ENCODE peak calls at places on chromosomes 12 and 14, in four cellular contexts. G is breast epithelium, V is fibroblast of mammary gland, R is tibial nerve. D is an unnamed sample.

GRCh38 chr12:15522574-15523187 is 200.4 kb downstream of the PTPRO start:
- DNase-seq in G (no peak), V (peak; percentile 75), R (no peak), D (no peak)

GRCh38 chr12:104930388-104931326 is 27.4 kb downstream of the SLC41A2 start:
- DNase-seq in R (no peak), V (peak; percentile 75), G (no peak), D (no peak)

GRCh38 chr12:96225994-96226399 is 31.8 kb downstream of the ELK3 start:
- DNase-seq in V (no peak), R (no peak), G (no peak), D (no peak)

GRCh38 chr12:13365782-13366366 is 169.3 kb downstream of the EMP1 start:
- DNase-seq in G (no peak), R (no peak), V (peak; percentile 58), D (no peak)

GRCh38 chr14:32397871-32398640 is 69.0 kb downstream of the AKAP6 start:
- DNase-seq in G (no peak), R (no peak), V (peak; percentile 53), D (no peak)

GRCh38 chr14:105058521-105059034 is 6.7 kb downstream of the GPR132 start:
- DNase-seq in V (no peak), R (no peak), G (no peak), D (no peak)

GRCh38 chr12:4856556-4856955 is 53.1 kb upstream of the KCNA1 start:
- DNase-seq in V (no peak), G (no peak), R (no peak), D (no peak)

GRCh38 chr14:100884456-100884855 is 19.1 kb downstream of the RTL1 start:
- DNase-seq in V (no peak), R (no peak), G (no peak), D (no peak)

GRCh38 chr14:34665785-34666425 is 36.0 kb upstream of the SNX6 start:
- DNase-seq in R (peak; percentile 76), V (peak; percentile 92), G (no peak), D (no peak)

GRCh38 chr14:88521818-88522217 is 33.0 kb downstream of the PTPN21 start:
- DNase-seq in R (no peak), V (no peak), G (no peak), D (no peak)

DNA sequence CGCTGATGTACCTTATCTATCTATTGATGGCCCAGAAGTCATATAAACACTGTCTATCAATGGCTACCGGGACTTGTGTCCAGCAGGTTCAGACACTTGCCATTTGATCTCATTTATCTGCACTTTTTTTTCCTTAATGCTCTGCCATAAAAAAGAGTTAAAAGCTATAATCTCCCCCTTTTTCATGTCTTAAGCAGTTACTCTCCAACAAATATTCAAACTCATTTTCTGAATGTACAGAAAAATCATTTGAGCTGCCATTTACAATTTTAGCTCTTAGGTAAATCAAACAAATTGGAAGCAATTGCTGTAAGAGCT is 101.4 kb downstream of the SLC8A3 start:
- DNase-seq in R (no peak), V (no peak), G (no peak), D (no peak)
- TF ChIP-seq CTCF in R (no peak), V (no peak), G (no peak), D (no peak)

GRCh38 chr12:2876431-2877046 is 435 bp downstream of the FOXM1 start:
- DNase-seq in R (no peak), G (no peak), V (peak; percentile 21), D (no peak)
- TF ChIP-seq CTCF in R (no peak), G (no peak), V (no peak), D (no peak)

GRCh38 chr12:29707846-29708245 is 75.9 kb downstream of the TMTC1 start:
- DNase-seq in G (no peak), R (no peak), V (peak; percentile 55), D (no peak)

GRCh38 chr12:29711381-29711780 is 72.4 kb downstream of the TMTC1 start:
- DNase-seq in G (no peak), V (no peak), R (no peak), D (no peak)

GRCh38 chr12:29710104-29710503 is 73.6 kb downstream of the TMTC1 start:
- DNase-seq in R (no peak), G (no peak), V (peak; percentile 23), D (no peak)

GRCh38 chr12:29709641-29710040 is 74.1 kb downstream of the TMTC1 start:
- DNase-seq in G (no peak), R (no peak), V (no peak), D (no peak)

DNA sequence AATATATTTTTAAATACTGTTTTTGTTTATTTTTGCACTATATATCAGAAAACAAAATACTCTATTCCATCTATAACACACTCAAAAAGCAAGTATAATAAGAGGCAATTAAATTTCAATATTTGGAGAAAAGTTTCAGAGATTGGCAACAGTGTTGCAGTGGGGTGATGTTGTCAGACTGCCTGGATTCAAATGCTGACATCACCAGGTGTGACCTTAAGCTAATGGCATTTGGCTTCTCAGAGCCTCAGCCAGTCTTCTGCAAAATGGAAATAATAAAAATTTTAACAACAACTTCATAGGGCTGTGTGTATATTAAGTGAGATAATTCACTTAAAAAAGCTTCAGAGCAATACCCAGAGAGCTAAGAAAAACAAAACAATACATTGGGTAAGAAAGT is 74.7 kb downstream of the TMTC1 start:
- DNase-seq in V (peak; percentile 44), R (no peak), G (no peak), D (no peak)
- TF ChIP-seq CTCF in V (no peak), R (no peak), G (no peak), D (no peak)

GRCh38 chr14:92334050-92334449 is 11.1 kb downstream of the SLC24A4 start:
- DNase-seq in R (no peak), G (no peak), V (no peak), D (no peak)
- TF ChIP-seq CTCF in R (no peak), G (no peak), V (no peak), D (no peak)

GRCh38 chr12:6946920-6947374 is 3.1 kb downstream of the C12orf57 start:
- DNase-seq in G (no peak), V (no peak), R (no peak), D (no peak)

GRCh38 chr12:6950401-6950801 is 755 bp upstream of the PTPN6 start:
- DNase-seq in V (no peak), R (no peak), G (no peak), D (no peak)

GRCh38 chr12:6950944-6951540 is at the start of gene PTPN6:
- DNase-seq in G (no peak), R (no peak), V (no peak), D (no peak)

GRCh38 chr12:6947615-6948014 is 3.5 kb upstream of the PTPN6 start:
- DNase-seq in V (no peak), G (no peak), R (no peak), D (no peak)

GRCh38 chr12:6949063-6949594 is 2.0 kb upstream of the PTPN6 start:
- DNase-seq in V (no peak), R (no peak), G (no peak), D (no peak)
- TF ChIP-seq CTCF in V (no peak), R (no peak), G (no peak), D (no peak)

GRCh38 chr12:45745861-45746277 is 16.4 kb downstream of the ARID2 start:
- DNase-seq in R (no peak), G (no peak), V (peak; percentile 48), D (no peak)
- TF ChIP-seq CTCF in R (no peak), G (peak; percentile 22), V (peak; percentile 32), D (peak; percentile 3)

GRCh38 chr12:66397574-66397973 is 95.3 kb downstream of the HELB start:
- DNase-seq in R (no peak), G (no peak), V (peak; percentile 20), D (no peak)
- TF ChIP-seq CTCF in R (no peak), G (no peak), V (no peak), D (no peak)

DNA sequence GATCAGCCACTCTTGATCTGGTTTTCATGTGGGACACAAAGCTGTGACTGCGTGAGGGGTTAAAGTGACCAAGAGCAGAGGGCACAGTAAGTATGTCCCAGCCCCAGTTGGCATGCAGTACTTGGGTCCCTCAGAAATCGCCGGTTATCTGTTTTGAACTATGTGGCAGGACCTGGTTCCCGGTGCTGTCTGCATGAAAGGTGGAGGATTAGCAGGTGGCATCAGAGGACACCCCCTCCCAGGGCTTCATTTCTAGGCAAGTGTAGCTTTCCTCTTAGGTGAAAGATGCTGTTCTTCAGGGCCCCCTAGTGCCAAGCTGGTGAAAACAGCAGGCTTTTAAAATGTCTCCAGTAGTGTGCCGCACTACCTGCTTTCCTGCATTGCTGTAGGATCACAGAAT is 57.1 kb downstream of the ATG14 start:
- DNase-seq in V (peak; percentile 59), R (peak; percentile 38), G (no peak), D (peak; percentile 51)
- TF ChIP-seq CTCF in V (peak; percentile 71), R (peak; percentile 36), G (peak; percentile 27), D (peak; percentile 65)